ENCODE peak calls at places on chromosomes 13 and 19, in six cellular contexts. Q, C, D, W, H and J are unnamed samples.

GRCh38 chr13:42660367-42660965 is 86.5 kb downstream of the TNFSF11 start:
- DNase-seq in Q (peak; percentile 6), C (peak; percentile 5), D (no peak), W (no peak), H (peak; percentile 56), J (peak; percentile 9)

GRCh38 chr13:111486801-111487200 is 166.4 kb downstream of the TEX29 start:
- DNase-seq in Q (no peak), C (no peak), D (no peak), W (no peak), H (no peak), J (no peak)

GRCh38 chr13:46885018-46885417 is 11.8 kb downstream of the HTR2A start:
- DNase-seq in Q (no peak), C (peak; percentile 53), D (no peak), W (no peak), H (peak; percentile 26), J (no peak)

GRCh38 chr13:93200626-93201025 is 26.0 kb upstream of the GPC6 start:
- DNase-seq in Q (no peak), C (no peak), D (no peak), W (no peak), H (no peak), J (no peak)

GRCh38 chr13:111460548-111461444 is 140.4 kb downstream of the TEX29 start:
- DNase-seq in Q (peak; percentile 35), C (peak; percentile 37), D (peak; percentile 21), W (no peak), H (peak; percentile 4), J (peak; percentile 27)

GRCh38 chr13:73242515-73243015 is 183.8 kb downstream of the KLF5 start:
- DNase-seq in Q (no peak), C (no peak), D (no peak), W (no peak), H (no peak), J (no peak)

GRCh38 chr13:111280666-111281577 is 39.5 kb upstream of the TEX29 start:
- DNase-seq in Q (peak; percentile 71), C (peak; percentile 76), D (no peak), W (no peak), H (peak; percentile 30), J (no peak)

GRCh38 chr19:33292595-33293254 is 9.6 kb downstream of the CEBPA start:
- DNase-seq in Q (no peak), C (peak; percentile 30), D (no peak), W (no peak), H (peak; percentile 77), J (peak; percentile 43)

GRCh38 chr19:1882089-1882785 is 3.1 kb downstream of the ABHD17A start:
- DNase-seq in Q (no peak), C (no peak), D (peak; percentile 92), W (no peak), H (no peak), J (peak; percentile 29)

GRCh38 chr19:54231077-54231931 is 8.5 kb upstream of the LILRB3 start:
- DNase-seq in Q (peak; percentile 60), C (peak; percentile 75), D (peak; percentile 91), W (peak; percentile 87), H (peak; percentile 44), J (peak; percentile 59)

GRCh38 chr13:90362718-90363117 is 984.8 kb upstream of the MIR17HG start:
- DNase-seq in Q (no peak), C (no peak), D (no peak), W (no peak), H (no peak), J (peak; percentile 40)

GRCh38 chr13:87674143-87674772 is 3.1 kb downstream of the SLITRK5 start:
- DNase-seq in Q (no peak), C (no peak), D (no peak), W (no peak), H (no peak), J (no peak)

GRCh38 chr13:90533866-90534265 is 813.6 kb upstream of the MIR17HG start:
- DNase-seq in Q (no peak), C (no peak), D (no peak), W (no peak), H (no peak), J (no peak)

GRCh38 chr13:33787051-33787591 is 30.8 kb upstream of the RFC3 start:
- DNase-seq in Q (peak; percentile 7), C (peak; percentile 59), D (peak; percentile 13), W (no peak), H (no peak), J (peak; percentile 71)

GRCh38 chr13:84641491-84641890 is 759.2 kb upstream of the SLITRK1 start:
- DNase-seq in Q (no peak), C (peak; percentile 63), D (no peak), W (no peak), H (no peak), J (no peak)

GRCh38 chr13:113109151-113110047 is 3.8 kb downstream of the F7 start:
- DNase-seq in Q (no peak), C (no peak), D (peak; percentile 44), W (no peak), H (no peak), J (peak; percentile 36)

GRCh38 chr19:13781547-13781946 is 7.3 kb downstream of the C19orf53 start:
- DNase-seq in Q (peak; percentile 80), C (peak; percentile 86), D (no peak), W (no peak), H (peak; percentile 72), J (no peak)

GRCh38 chr13:74573654-74574053 is 439.4 kb upstream of the KLF12 start:
- DNase-seq in Q (no peak), C (no peak), D (peak; percentile 51), W (no peak), H (no peak), J (peak; percentile 19)

GRCh38 chr13:99250977-99251825 is 7.0 kb downstream of the GPR18 start:
- DNase-seq in Q (no peak), C (no peak), D (no peak), W (no peak), H (no peak), J (no peak)

GRCh38 chr19:41945135-41945766 is 13.9 kb downstream of the RABAC1 start:
- DNase-seq in Q (no peak), C (no peak), D (peak; percentile 99), W (peak; percentile 76), H (no peak), J (peak; percentile 93)

GRCh38 chr19:54439174-54439851 is 9.7 kb upstream of the LENG8 start:
- DNase-seq in Q (no peak), C (no peak), D (peak; percentile 62), W (no peak), H (peak; percentile 36), J (peak; percentile 61)

GRCh38 chr19:13190781-13191540 is 40.8 kb downstream of the IER2 start:
- DNase-seq in Q (no peak), C (no peak), D (peak; percentile 73), W (no peak), H (no peak), J (no peak)

GRCh38 chr19:35231956-35232746 is 3.6 kb upstream of the FAM187B start:
- DNase-seq in Q (no peak), C (no peak), D (no peak), W (no peak), H (no peak), J (no peak)

GRCh38 chr19:39188960-39189359 is 7.8 kb upstream of the NCCRP1 start:
- DNase-seq in Q (no peak), C (no peak), D (no peak), W (no peak), H (no peak), J (no peak)

GRCh38 chr13:106151056-106151699 is 384.3 kb downstream of the EFNB2 start:
- DNase-seq in Q (peak; percentile 97), C (peak; percentile 97), D (no peak), W (no peak), H (peak; percentile 99), J (no peak)

GRCh38 chr19:13208131-13208963 is 58.1 kb downstream of the IER2 start:
- DNase-seq in Q (peak; percentile 75), C (peak; percentile 68), D (peak; percentile 80), W (peak; percentile 48), H (no peak), J (peak; percentile 92)

GRCh38 chr19:7506385-7507328 is 9.2 kb upstream of the ZNF358 start:
- DNase-seq in Q (peak; percentile 81), C (peak; percentile 86), D (peak; percentile 79), W (peak; percentile 60), H (peak; percentile 88), J (peak; percentile 94)

GRCh38 chr13:32538234-32538620 is 368 bp downstream of the N4BP2L2 start:
- DNase-seq in Q (peak; percentile 15), C (peak; percentile 52), D (peak; percentile 84), W (peak; percentile 39), H (peak; percentile 51), J (no peak)

GRCh38 chr13:32838985-32839384 is 177.2 kb upstream of the KL start:
- DNase-seq in Q (no peak), C (no peak), D (peak; percentile 20), W (no peak), H (no peak), J (peak; percentile 16)

GRCh38 chr19:29417048-29417447 is 108.7 kb upstream of the VSTM2B start:
- DNase-seq in Q (no peak), C (no peak), D (no peak), W (no peak), H (no peak), J (no peak)

GRCh38 chr13:73737214-73737613 is 397.0 kb downstream of the KLF12 start:
- DNase-seq in Q (no peak), C (no peak), D (no peak), W (no peak), H (no peak), J (no peak)

GRCh38 chr19:48636859-48637448 is at the start of gene DBP:
- DNase-seq in Q (no peak), C (peak; percentile 48), D (peak; percentile 50), W (no peak), H (no peak), J (no peak)

GRCh38 chr19:19185853-19186728 is 5.9 kb downstream of the BORCS8 start:
- DNase-seq in Q (peak; percentile 19), C (peak; percentile 55), D (peak; percentile 64), W (peak; percentile 42), H (peak; percentile 27), J (peak; percentile 81)

GRCh38 chr13:29923554-29924481 is 73.4 kb upstream of the UBL3 start:
- DNase-seq in Q (peak; percentile 94), C (peak; percentile 96), D (peak; percentile 79), W (peak; percentile 71), H (peak; percentile 99), J (peak; percentile 64)

GRCh38 chr13:110089100-110089499 is 217.9 kb downstream of the COL4A1 start:
- DNase-seq in Q (no peak), C (no peak), D (no peak), W (no peak), H (no peak), J (no peak)

GRCh38 chr19:49058592-49058991 is 1.0 kb upstream of the CGB7 start:
- DNase-seq in Q (no peak), C (peak; percentile 43), D (peak; percentile 64), W (peak; percentile 24), H (peak; percentile 54), J (peak; percentile 60)